ENCODE peak calls at places on chromosomes 16 and 17, in ten cellular contexts. V is cardiac fibroblast, Y is uterus, D is Calu3, A is astrocyte, U is lower lobe of right lung, F is A549, S is kidney epithelial cell, H is natural killer cell, K is IMR-90. L is an unnamed sample.
A peak's percentile ranks its signal among the peaks of the same experiment; 100 is the strongest.

GRCh38 chr17:62823111-62823895 is 15.2 kb upstream of the MARCHF10 start:
- DNase-seq in V (no peak), Y (no peak), D (no peak), A (peak; percentile 25), U (no peak), F (peak; percentile 60), S (no peak), H (no peak), K (no peak), L (no peak)

GRCh38 chr17:12320286-12320685 is 299.6 kb downstream of the MAP2K4 start:
- DNase-seq in V (no peak), Y (no peak), D (no peak), A (no peak), U (no peak), F (peak; percentile 31), S (no peak), H (no peak), K (peak; percentile 91), L (no peak)

GRCh38 chr16:5065813-5066212 is at the start of gene C16orf89:
- DNase-seq in V (no peak), Y (no peak), D (no peak), A (no peak), U (peak; percentile 81), F (no peak), S (no peak), H (no peak), K (no peak), L (no peak)

GRCh38 chr17:57086069-57086930 is 1.3 kb downstream of the AKAP1 start:
- DNase-seq in V (no peak), Y (no peak), D (no peak), A (no peak), U (peak; percentile 58), F (peak; percentile 52), S (no peak), H (peak; percentile 19), K (peak; percentile 8), L (no peak)

GRCh38 chr17:34318474-34318873 is 761 bp upstream of the CCL8 start:
- DNase-seq in V (no peak), Y (no peak), D (peak; percentile 34), A (no peak), U (peak; percentile 59), F (peak; percentile 35), S (no peak), H (no peak), K (no peak), L (no peak)

GRCh38 chr17:61815863-61816523 is 47.3 kb downstream of the BRIP1 start:
- DNase-seq in V (no peak), Y (no peak), D (no peak), A (no peak), U (no peak), F (no peak), S (no peak), H (no peak), K (no peak), L (no peak)

GRCh38 chr16:84967828-84968227 is 43.5 kb downstream of the ZDHHC7 start:
- DNase-seq in V (no peak), Y (peak; percentile 69), D (no peak), A (no peak), U (no peak), F (no peak), S (no peak), H (no peak), K (no peak), L (no peak)

GRCh38 chr16:75461575-75461974 is 2.9 kb downstream of the TMEM170A start:
- DNase-seq in V (no peak), Y (no peak), D (peak; percentile 25), A (no peak), U (no peak), F (no peak), S (no peak), H (no peak), K (no peak), L (no peak)

GRCh38 chr16:67454852-67455251 is 23.9 kb downstream of the HSD11B2 start:
- DNase-seq in V (no peak), Y (no peak), D (no peak), A (no peak), U (no peak), F (no peak), S (no peak), H (no peak), K (no peak), L (no peak)

GRCh38 chr16:67457611-67458010 is 23.3 kb downstream of the ATP6V0D1 start:
- DNase-seq in V (no peak), Y (no peak), D (no peak), A (no peak), U (no peak), F (no peak), S (no peak), H (no peak), K (no peak), L (no peak)

GRCh38 chr16:67458121-67458641 is 22.8 kb downstream of the ATP6V0D1 start:
- DNase-seq in V (no peak), Y (peak; percentile 66), D (no peak), A (no peak), U (no peak), F (no peak), S (no peak), H (no peak), K (no peak), L (no peak)

GRCh38 chr16:67454104-67454503 is 23.2 kb downstream of the HSD11B2 start:
- DNase-seq in V (no peak), Y (no peak), D (no peak), A (no peak), U (no peak), F (no peak), S (no peak), H (no peak), K (no peak), L (no peak)

DNA sequence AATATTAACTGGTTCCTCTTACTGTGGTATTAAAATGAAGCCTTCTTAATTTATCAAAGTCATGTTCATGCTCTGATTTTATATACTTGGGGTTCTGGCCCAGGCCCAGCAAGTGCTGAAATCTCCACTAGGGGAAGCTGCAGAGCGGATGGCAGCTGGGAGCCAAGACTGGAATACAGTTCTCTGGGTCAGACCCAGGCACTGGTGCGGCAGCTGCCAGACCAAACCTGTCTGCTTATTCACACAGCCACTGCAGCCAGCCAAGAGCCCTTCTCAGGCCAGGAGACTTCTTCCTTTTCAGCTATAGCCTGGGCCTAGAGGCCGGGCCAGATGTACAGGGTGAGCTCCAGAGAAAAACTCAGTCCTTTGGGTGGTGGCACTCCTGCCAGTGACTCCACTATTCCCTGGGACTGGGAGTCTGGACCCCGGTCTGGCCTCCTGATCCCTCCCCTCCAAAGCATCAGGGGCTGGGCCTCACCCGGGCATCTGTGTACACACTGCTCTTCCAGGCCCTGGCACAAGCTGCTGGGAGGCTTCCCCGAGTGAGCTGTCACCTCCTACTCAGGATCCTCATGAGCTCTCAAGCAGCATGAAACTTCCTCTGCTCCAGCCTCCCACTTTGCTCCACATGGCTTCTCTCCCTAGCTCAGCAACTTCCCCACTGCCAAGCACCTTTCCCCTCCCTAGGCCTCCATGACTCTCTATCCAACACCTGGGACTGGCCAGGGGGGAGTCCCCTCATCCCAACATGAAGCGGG is 24.4 kb downstream of the ATP6V0D1 start:
- DNase-seq in V (peak; percentile 82), Y (peak; percentile 82), D (no peak), A (peak; percentile 37), U (peak; percentile 53), F (peak; percentile 34), S (no peak), H (no peak), K (peak; percentile 36), L (no peak)
- TF ChIP-seq CTCF in V (peak; percentile 65), Y (peak; percentile 62), D (no peak), A (peak; percentile 30), U (peak; percentile 49), F (no peak), S (peak; percentile 28), H (no peak), K (peak; percentile 50), L (peak; percentile 34)

DNA sequence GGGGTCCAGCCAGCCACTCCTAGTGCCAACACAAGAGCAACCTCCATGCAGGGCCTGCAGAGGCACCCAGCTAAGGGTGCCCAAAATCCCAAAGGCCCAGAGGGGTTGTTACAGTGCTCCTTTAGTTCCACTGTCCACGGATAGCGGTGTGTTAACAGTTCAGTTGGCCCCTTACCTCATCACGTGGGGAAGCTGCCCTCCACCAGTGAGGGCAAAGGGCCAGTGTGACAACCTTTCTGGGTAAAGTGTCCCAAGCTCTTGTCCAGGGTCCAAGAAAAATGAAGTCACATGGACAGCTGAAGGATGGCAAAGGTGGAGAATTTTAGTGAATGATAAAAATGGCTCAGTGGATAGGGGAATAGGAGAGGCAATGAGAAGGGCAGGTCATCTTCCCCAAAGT is 8.7 kb upstream of the MKS1 start:
- DNase-seq in V (no peak), Y (no peak), D (no peak), A (no peak), U (no peak), F (no peak), S (no peak), H (no peak), K (no peak), L (no peak)
- TF ChIP-seq CTCF in V (no peak), Y (no peak), D (no peak), A (no peak), U (no peak), F (no peak), S (no peak), H (no peak), K (no peak), L (no peak)

DNA sequence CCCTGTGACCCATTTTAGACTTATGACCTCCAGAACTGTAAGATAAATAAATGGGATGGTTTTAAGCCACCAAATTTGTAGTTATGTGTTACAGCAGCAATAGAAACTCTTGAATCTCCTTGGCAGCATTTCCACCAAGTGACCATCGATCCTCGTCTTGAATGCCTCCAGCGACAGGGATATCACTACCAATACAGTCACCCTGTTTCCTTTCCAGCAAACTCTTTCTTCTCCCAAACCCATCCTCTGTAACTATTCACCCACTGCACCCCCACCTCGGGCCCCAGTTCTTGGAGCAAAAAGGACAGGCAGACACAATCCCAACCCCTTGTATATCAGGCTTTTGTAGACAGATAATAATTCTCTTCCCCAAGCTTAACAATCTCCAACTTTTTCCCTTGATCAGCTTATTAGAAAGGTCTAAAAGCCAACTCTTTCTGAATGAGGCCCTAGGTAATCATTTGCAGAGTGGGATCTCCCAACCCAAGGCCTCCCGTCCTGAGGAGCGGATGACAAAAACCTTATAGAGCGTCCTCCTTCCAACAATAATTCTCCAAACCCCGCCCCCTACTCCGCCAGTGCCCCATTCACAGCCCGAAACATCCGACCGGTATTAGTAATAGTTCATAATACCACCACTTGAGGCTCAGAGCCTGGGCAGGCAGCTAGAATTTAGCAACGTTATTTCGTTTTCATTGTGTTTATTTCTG is 14.7 kb upstream of the PLLP start:
- DNase-seq in V (no peak), Y (no peak), D (peak; percentile 73), A (no peak), U (peak; percentile 59), F (peak; percentile 86), S (peak; percentile 44), H (no peak), K (no peak), L (no peak)
- TF ChIP-seq CTCF in V (no peak), Y (no peak), D (no peak), A (no peak), U (no peak), F (peak; percentile 19), S (no peak), H (no peak), K (peak; percentile 14), L (no peak)

GRCh38 chr17:28551421-28552186 is 820 bp downstream of the UNC119 start:
- DNase-seq in V (no peak), Y (no peak), D (no peak), A (no peak), U (no peak), F (no peak), S (no peak), H (no peak), K (no peak), L (no peak)

GRCh38 chr17:28555022-28555421 is 2.6 kb upstream of the UNC119 start:
- DNase-seq in V (no peak), Y (no peak), D (no peak), A (no peak), U (no peak), F (no peak), S (no peak), H (no peak), K (no peak), L (no peak)

GRCh38 chr17:28553000-28553505 is 629 bp upstream of the UNC119 start:
- DNase-seq in V (no peak), Y (no peak), D (no peak), A (no peak), U (no peak), F (no peak), S (no peak), H (no peak), K (no peak), L (no peak)

GRCh38 chr17:28552201-28552999 is at the start of gene UNC119:
- DNase-seq in V (peak; percentile 72), Y (peak; percentile 79), D (peak; percentile 86), A (peak; percentile 18), U (peak; percentile 88), F (peak; percentile 59), S (no peak), H (peak; percentile 80), K (peak; percentile 46), L (peak; percentile 66)

GRCh38 chr17:28554565-28554964 is 2.1 kb upstream of the UNC119 start:
- DNase-seq in V (no peak), Y (no peak), D (no peak), A (no peak), U (no peak), F (peak; percentile 53), S (no peak), H (no peak), K (no peak), L (no peak)
- TF ChIP-seq CTCF in V (no peak), Y (no peak), D (no peak), A (peak; percentile 28), U (no peak), F (peak; percentile 32), S (peak; percentile 50), H (no peak), K (no peak), L (no peak)

L was measured in progenitor cell of endocrine pancreas.